ENCODE peak calls at places on chromosomes 4 and X, in seven cellular contexts. Z, D, I, A, Q, R and C are unnamed samples.

GRCh38 chr4:5635826-5636196 is 72.5 kb downstream of the EVC2 start:
- DNase-seq in I (no peak), D (no peak), R (no peak), Z (peak), Q (no peak), A (peak), C (peak)

GRCh38 chr4:24651266-24651665 is 66.9 kb upstream of the DHX15 start:
- DNase-seq in D (no peak), A (no peak), Z (no peak), Q (no peak), I (no peak), R (no peak), C (no peak)

GRCh38 chr4:139910106-139910505 is 243.9 kb downstream of the MAML3 start:
- DNase-seq in I (no peak), Q (no peak), Z (peak), A (peak), R (no peak), D (no peak), C (peak)

GRCh38 chr4:30718021-30718888 is 1.9 kb upstream of the PCDH7 start:
- DNase-seq in R (no peak), Q (peak), D (peak), A (peak), Z (peak), I (peak), C (no peak)

GRCh38 chr4:2333356-2333841 is 71.5 kb upstream of the MXD4 start:
- DNase-seq in A (no peak), D (no peak), R (peak), Q (no peak), I (no peak), Z (no peak), C (no peak)

GRCh38 chrX:11462648-11463047 is 169.4 kb downstream of the AMELX start:
- DNase-seq in D (no peak), A (no peak), Z (no peak), I (no peak), Q (no peak), R (no peak), C (no peak)

GRCh38 chrX:24528605-24529004 is 63.5 kb downstream of the PDK3 start:
- DNase-seq in Z (no peak), D (no peak), R (no peak), Q (no peak), I (no peak), A (no peak), C (no peak)

GRCh38 chrX:26586570-26586969 is 370.6 kb downstream of the MAGEB5 start:
- DNase-seq in Q (no peak), R (no peak), Z (no peak), D (no peak), I (no peak), A (no peak), C (no peak)

GRCh38 chr4:159564615-159565014 is 461.7 kb downstream of the RAPGEF2 start:
- DNase-seq in A (no peak), I (no peak), Z (no peak), D (no peak), R (no peak), Q (no peak), C (no peak)

GRCh38 chr4:152708806-152709205 is 29.0 kb upstream of the TMEM154 start:
- DNase-seq in R (no peak), A (no peak), I (no peak), D (no peak), Q (no peak), Z (no peak), C (no peak)

GRCh38 chr4:38075370-38076152 is 115.4 kb downstream of the PTTG2 start:
- DNase-seq in A (peak), R (no peak), I (no peak), Q (no peak), Z (peak), D (peak), C (peak)

GRCh38 chr4:94508256-94508655 is 56.5 kb downstream of the PDLIM5 start:
- DNase-seq in I (no peak), R (no peak), Z (no peak), A (no peak), D (no peak), Q (no peak), C (no peak)

GRCh38 chrX:39855748-39856129 is 242.0 kb downstream of the BCOR start:
- DNase-seq in A (peak), D (no peak), Z (no peak), I (no peak), R (peak), Q (no peak), C (no peak)

GRCh38 chrX:57933321-57933720 is 23.1 kb upstream of the ZXDA start:
- DNase-seq in D (no peak), A (no peak), R (no peak), I (no peak), Z (no peak), Q (no peak), C (no peak)

GRCh38 chr4:7506119-7506518 is 71.4 kb upstream of the PSAPL1 start:
- DNase-seq in Q (no peak), Z (no peak), A (no peak), R (no peak), D (no peak), I (no peak), C (peak)